ENCODE peak calls at places on chromosomes 4 and X, in seven cellular contexts. One of them, this sample, is unnamed.

GRCh38 chr4:140757220-140757607 is 1.0 kb upstream of the TBC1D9 start:
- DNase-seq in ovary: no peak
- DNase-seq in gastrocnemius medialis: no peak
- DNase-seq in heart left ventricle: no peak
- DNase-seq in esophagus squamous epithelium: no peak
- DNase-seq in thyroid gland: no peak
- DNase-seq in esophagus muscularis mucosa: no peak
- DNase-seq in this sample: no peak

GRCh38 chr4:176654565-176655216 is 138.0 kb downstream of the VEGFC start:
- DNase-seq in ovary: no peak
- DNase-seq in gastrocnemius medialis: no peak
- DNase-seq in heart left ventricle: no peak
- DNase-seq in esophagus squamous epithelium: no peak
- DNase-seq in thyroid gland: no peak
- DNase-seq in esophagus muscularis mucosa: no peak
- DNase-seq in this sample: no peak

GRCh38 chr4:119707336-119707735 is 78.7 kb upstream of the PDE5A start:
- DNase-seq in ovary: no peak
- DNase-seq in gastrocnemius medialis: no peak
- DNase-seq in heart left ventricle: no peak
- DNase-seq in esophagus squamous epithelium: no peak
- DNase-seq in thyroid gland: no peak
- DNase-seq in esophagus muscularis mucosa: no peak
- DNase-seq in this sample: no peak

GRCh38 chr4:119872344-119873031 is 194.2 kb downstream of the MAD2L1 start:
- DNase-seq in ovary: no peak
- DNase-seq in gastrocnemius medialis: no peak
- DNase-seq in heart left ventricle: no peak
- DNase-seq in esophagus squamous epithelium: no peak
- DNase-seq in thyroid gland: no peak
- DNase-seq in esophagus muscularis mucosa: no peak
- DNase-seq in this sample: no peak

GRCh38 chr4:184838249-184839074 is 12.7 kb upstream of the ACSL1 start:
- DNase-seq in ovary: no peak
- DNase-seq in gastrocnemius medialis: no peak
- DNase-seq in heart left ventricle: no peak
- DNase-seq in esophagus squamous epithelium: no peak
- DNase-seq in thyroid gland: no peak
- DNase-seq in esophagus muscularis mucosa: no peak
- DNase-seq in this sample: peak; percentile 57

GRCh38 chrX:24332868-24333267 is 19.0 kb upstream of the SUPT20HL2 start:
- DNase-seq in ovary: no peak
- DNase-seq in gastrocnemius medialis: no peak
- DNase-seq in heart left ventricle: no peak
- DNase-seq in esophagus squamous epithelium: no peak
- DNase-seq in thyroid gland: no peak
- DNase-seq in esophagus muscularis mucosa: no peak
- DNase-seq in this sample: no peak

GRCh38 chrX:154000051-154000450 is 19.7 kb downstream of the IRAK1 start:
- DNase-seq in ovary: no peak
- DNase-seq in gastrocnemius medialis: no peak
- DNase-seq in heart left ventricle: no peak
- DNase-seq in esophagus squamous epithelium: no peak
- DNase-seq in thyroid gland: no peak
- DNase-seq in esophagus muscularis mucosa: no peak
- DNase-seq in this sample: no peak

GRCh38 chrX:9587551-9588096 is 122.8 kb downstream of the TBL1X start:
- DNase-seq in ovary: no peak
- DNase-seq in gastrocnemius medialis: no peak
- DNase-seq in heart left ventricle: no peak
- DNase-seq in esophagus squamous epithelium: no peak
- DNase-seq in thyroid gland: no peak
- DNase-seq in esophagus muscularis mucosa: no peak
- DNase-seq in this sample: peak; percentile 36

GRCh38 chr4:174283507-174284180 is at the start of the genes CEP44 and FBXO8:
- DNase-seq in ovary: peak; percentile 59
- DNase-seq in gastrocnemius medialis: peak; percentile 34
- DNase-seq in heart left ventricle: peak; percentile 68
- DNase-seq in esophagus squamous epithelium: peak; percentile 23
- DNase-seq in thyroid gland: peak; percentile 68
- DNase-seq in esophagus muscularis mucosa: peak; percentile 94
- DNase-seq in this sample: peak; percentile 93

GRCh38 chrX:85052636-85053343 is 49.1 kb downstream of the APOOL start:
- DNase-seq in ovary: no peak
- DNase-seq in gastrocnemius medialis: no peak
- DNase-seq in heart left ventricle: no peak
- DNase-seq in esophagus squamous epithelium: no peak
- DNase-seq in thyroid gland: no peak
- DNase-seq in esophagus muscularis mucosa: no peak
- DNase-seq in this sample: no peak

GRCh38 chr4:70709551-70710080 is 12.1 kb upstream of the RUFY3 start:
- DNase-seq in ovary: no peak
- DNase-seq in gastrocnemius medialis: no peak
- DNase-seq in heart left ventricle: no peak
- DNase-seq in esophagus squamous epithelium: no peak
- DNase-seq in thyroid gland: no peak
- DNase-seq in esophagus muscularis mucosa: no peak
- DNase-seq in this sample: no peak

GRCh38 chrX:96621811-96622210 is 62.8 kb upstream of the DIAPH2 start:
- DNase-seq in ovary: no peak
- DNase-seq in gastrocnemius medialis: no peak
- DNase-seq in heart left ventricle: no peak
- DNase-seq in esophagus squamous epithelium: no peak
- DNase-seq in thyroid gland: no peak
- DNase-seq in esophagus muscularis mucosa: no peak
- DNase-seq in this sample: no peak

GRCh38 chrX:150324035-150324728 is 38.9 kb upstream of the MAMLD1 start:
- DNase-seq in ovary: no peak
- DNase-seq in gastrocnemius medialis: no peak
- DNase-seq in heart left ventricle: no peak
- DNase-seq in esophagus squamous epithelium: no peak
- DNase-seq in thyroid gland: no peak
- DNase-seq in esophagus muscularis mucosa: no peak
- DNase-seq in this sample: no peak

GRCh38 chr4:14084598-14084997 is 457.1 kb upstream of the BOD1L1 start:
- DNase-seq in ovary: no peak
- DNase-seq in gastrocnemius medialis: no peak
- DNase-seq in heart left ventricle: no peak
- DNase-seq in esophagus squamous epithelium: no peak
- DNase-seq in thyroid gland: no peak
- DNase-seq in esophagus muscularis mucosa: no peak
- DNase-seq in this sample: no peak

GRCh38 chr4:150160473-150160872 is 82.2 kb downstream of the DCLK2 start:
- DNase-seq in ovary: no peak
- DNase-seq in gastrocnemius medialis: no peak
- DNase-seq in heart left ventricle: no peak
- DNase-seq in esophagus squamous epithelium: no peak
- DNase-seq in thyroid gland: no peak
- DNase-seq in esophagus muscularis mucosa: peak; percentile 19
- DNase-seq in this sample: no peak

GRCh38 chr4:152033621-152034020 is 272.8 kb upstream of the GATB start:
- DNase-seq in ovary: no peak
- DNase-seq in gastrocnemius medialis: no peak
- DNase-seq in heart left ventricle: no peak
- DNase-seq in esophagus squamous epithelium: no peak
- DNase-seq in thyroid gland: no peak
- DNase-seq in esophagus muscularis mucosa: peak; percentile 85
- DNase-seq in this sample: no peak

GRCh38 chrX:100695302-100695701 is 36.6 kb downstream of the SYTL4 start:
- DNase-seq in ovary: no peak
- DNase-seq in gastrocnemius medialis: no peak
- DNase-seq in heart left ventricle: no peak
- DNase-seq in esophagus squamous epithelium: no peak
- DNase-seq in thyroid gland: no peak
- DNase-seq in esophagus muscularis mucosa: no peak
- DNase-seq in this sample: no peak

GRCh38 chrX:283115-283845 is 2.1 kb downstream of the PLCXD1 start:
- DNase-seq in ovary: peak; percentile 87
- DNase-seq in gastrocnemius medialis: peak; percentile 77
- DNase-seq in heart left ventricle: peak; percentile 90
- DNase-seq in esophagus squamous epithelium: no peak
- DNase-seq in thyroid gland: peak; percentile 92
- DNase-seq in esophagus muscularis mucosa: peak; percentile 99
- DNase-seq in this sample: peak; percentile 98
- TF ChIP-seq POLR2A in ovary: no peak
- TF ChIP-seq POLR2A in gastrocnemius medialis: no peak
- TF ChIP-seq POLR2A in heart left ventricle: no peak
- TF ChIP-seq POLR2A in esophagus squamous epithelium: no peak
- TF ChIP-seq POLR2A in thyroid gland: no peak
- TF ChIP-seq POLR2A in esophagus muscularis mucosa: no peak
- TF ChIP-seq POLR2A in this sample: no peak

DNA sequence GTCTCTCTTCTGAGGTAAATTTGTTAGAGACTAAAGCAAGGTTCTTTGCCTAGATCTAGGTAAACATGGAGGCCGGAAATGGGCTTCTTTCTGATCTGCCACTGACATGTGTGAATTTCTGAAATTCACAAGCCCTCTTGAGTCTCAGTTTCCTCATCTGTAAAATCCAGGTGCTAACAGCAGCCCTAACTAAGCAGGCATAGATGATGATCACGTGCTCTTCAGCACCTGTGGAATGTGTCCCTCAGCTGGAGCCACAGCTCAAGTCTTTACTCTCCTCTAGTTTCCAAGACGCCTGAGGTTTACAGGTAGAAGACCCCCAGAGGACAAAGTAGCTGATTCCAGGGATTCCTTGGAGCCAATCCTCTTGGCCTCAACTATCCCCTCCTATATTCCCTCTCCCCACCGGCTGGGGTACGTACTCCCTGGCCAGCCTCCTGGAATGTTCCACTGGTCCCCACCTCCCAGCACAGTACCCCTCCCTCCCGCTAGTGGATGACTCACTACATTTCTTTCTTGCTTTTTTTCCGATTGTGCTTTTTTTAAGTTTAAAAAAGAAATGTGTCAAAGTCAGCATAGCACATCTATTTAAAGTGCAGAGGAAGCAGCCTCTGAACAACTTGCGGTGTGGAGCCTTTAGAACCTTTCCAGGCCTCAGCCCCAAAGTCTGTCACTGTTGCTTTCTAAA is 98.5 kb downstream of the PHKA2 start:
- DNase-seq in ovary: peak; percentile 24
- DNase-seq in gastrocnemius medialis: no peak
- DNase-seq in heart left ventricle: no peak
- DNase-seq in esophagus squamous epithelium: no peak
- DNase-seq in thyroid gland: peak; percentile 26
- DNase-seq in esophagus muscularis mucosa: no peak
- DNase-seq in this sample: no peak
- H3K4me3 ChIP-seq in ovary: peak overlapping the region; percentile 34
- H3K4me3 ChIP-seq in gastrocnemius medialis: peak overlapping the region; percentile 49
- H3K4me3 ChIP-seq in heart left ventricle: peak overlapping the region; percentile 53
- H3K4me3 ChIP-seq in esophagus squamous epithelium: no peak overlapping the region
- H3K4me3 ChIP-seq in thyroid gland: no peak overlapping the region
- H3K4me3 ChIP-seq in esophagus muscularis mucosa: peak overlapping the region; percentile 46
- H3K4me3 ChIP-seq in this sample: no peak overlapping the region

GRCh38 chr4:48267574-48267973 is 2.1 kb downstream of the TEC start:
- DNase-seq in ovary: no peak
- DNase-seq in gastrocnemius medialis: no peak
- DNase-seq in heart left ventricle: no peak
- DNase-seq in esophagus squamous epithelium: no peak
- DNase-seq in thyroid gland: no peak
- DNase-seq in esophagus muscularis mucosa: no peak
- DNase-seq in this sample: no peak

GRCh38 chr4:48271048-48271452 is 1.4 kb upstream of the TEC start:
- DNase-seq in ovary: no peak
- DNase-seq in gastrocnemius medialis: no peak
- DNase-seq in heart left ventricle: no peak
- DNase-seq in esophagus squamous epithelium: no peak
- DNase-seq in thyroid gland: no peak
- DNase-seq in esophagus muscularis mucosa: no peak
- DNase-seq in this sample: no peak

GRCh38 chr4:48269861-48270515 is 350 bp upstream of the TEC start:
- DNase-seq in ovary: peak; percentile 79
- DNase-seq in gastrocnemius medialis: peak; percentile 90
- DNase-seq in heart left ventricle: peak; percentile 92
- DNase-seq in esophagus squamous epithelium: peak; percentile 86
- DNase-seq in thyroid gland: peak; percentile 97
- DNase-seq in esophagus muscularis mucosa: peak; percentile 97
- DNase-seq in this sample: peak; percentile 99

GRCh38 chr4:48270516-48270897 is 869 bp upstream of the TEC start:
- DNase-seq in ovary: no peak
- DNase-seq in gastrocnemius medialis: no peak
- DNase-seq in heart left ventricle: no peak
- DNase-seq in esophagus squamous epithelium: no peak
- DNase-seq in thyroid gland: no peak
- DNase-seq in esophagus muscularis mucosa: no peak
- DNase-seq in this sample: no peak

GRCh38 chr4:48268956-48269860 is at the start of gene TEC:
- DNase-seq in ovary: peak; percentile 20
- DNase-seq in gastrocnemius medialis: peak; percentile 32
- DNase-seq in heart left ventricle: peak; percentile 43
- DNase-seq in esophagus squamous epithelium: peak; percentile 10
- DNase-seq in thyroid gland: peak; percentile 69
- DNase-seq in esophagus muscularis mucosa: no peak
- DNase-seq in this sample: peak; percentile 91
- TF ChIP-seq POLR2A in ovary: no peak
- TF ChIP-seq POLR2A in gastrocnemius medialis: peak; percentile 65
- TF ChIP-seq POLR2A in heart left ventricle: no peak
- TF ChIP-seq POLR2A in esophagus squamous epithelium: peak; percentile 86
- TF ChIP-seq POLR2A in thyroid gland: no peak
- TF ChIP-seq POLR2A in esophagus muscularis mucosa: peak; percentile 15
- TF ChIP-seq POLR2A in this sample: no peak

GRCh38 chrX:41001327-41001726 is 83.9 kb upstream of the USP9X start:
- DNase-seq in ovary: no peak
- DNase-seq in gastrocnemius medialis: no peak
- DNase-seq in heart left ventricle: no peak
- DNase-seq in esophagus squamous epithelium: no peak
- DNase-seq in thyroid gland: no peak
- DNase-seq in esophagus muscularis mucosa: no peak
- DNase-seq in this sample: no peak

GRCh38 chrX:41002021-41002420 is 83.2 kb upstream of the USP9X start:
- DNase-seq in ovary: no peak
- DNase-seq in gastrocnemius medialis: no peak
- DNase-seq in heart left ventricle: no peak
- DNase-seq in esophagus squamous epithelium: no peak
- DNase-seq in thyroid gland: no peak
- DNase-seq in esophagus muscularis mucosa: no peak
- DNase-seq in this sample: peak; percentile 56

GRCh38 chrX:40998123-40998522 is 87.1 kb upstream of the USP9X start:
- DNase-seq in ovary: no peak
- DNase-seq in gastrocnemius medialis: no peak
- DNase-seq in heart left ventricle: no peak
- DNase-seq in esophagus squamous epithelium: no peak
- DNase-seq in thyroid gland: no peak
- DNase-seq in esophagus muscularis mucosa: no peak
- DNase-seq in this sample: peak; percentile 37

DNA sequence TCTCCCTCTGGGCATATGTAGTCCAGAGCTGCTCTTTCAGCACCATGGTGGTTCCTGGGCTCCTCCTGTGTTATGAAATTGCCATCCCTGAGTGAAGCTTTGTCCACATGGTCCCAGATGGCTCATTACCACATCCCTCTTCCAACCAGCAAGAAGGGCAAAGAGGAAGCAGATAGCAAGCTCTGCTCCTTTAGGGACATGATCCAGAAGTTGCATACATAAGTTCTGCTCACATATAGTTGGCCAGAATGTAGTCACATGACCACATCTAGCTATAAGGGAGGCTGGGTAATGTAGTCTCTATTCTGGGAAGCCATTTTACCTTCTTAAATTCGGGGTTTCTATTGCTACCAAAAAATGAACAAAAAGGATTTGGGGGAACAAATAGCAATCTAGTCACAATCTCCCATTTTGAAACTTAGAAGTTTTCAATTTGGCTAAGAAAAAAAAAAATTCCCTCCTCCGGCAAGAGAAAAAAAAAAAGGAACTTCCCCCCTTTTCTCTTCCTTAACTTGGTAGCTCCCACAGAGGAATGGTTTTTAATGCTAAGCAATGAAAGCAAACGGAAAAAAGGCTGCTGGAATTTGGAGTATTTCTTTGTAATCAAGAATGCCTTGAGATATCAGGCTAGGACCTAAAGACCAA is 88.2 kb upstream of the USP9X start:
- DNase-seq in ovary: no peak
- DNase-seq in gastrocnemius medialis: peak; percentile 2
- DNase-seq in heart left ventricle: no peak
- DNase-seq in esophagus squamous epithelium: no peak
- DNase-seq in thyroid gland: no peak
- DNase-seq in esophagus muscularis mucosa: no peak
- DNase-seq in this sample: peak; percentile 34
- H3K4me3 ChIP-seq in ovary: no peak overlapping the region
- H3K4me3 ChIP-seq in gastrocnemius medialis: no peak overlapping the region
- H3K4me3 ChIP-seq in heart left ventricle: peak overlapping the region; percentile 21
- H3K4me3 ChIP-seq in esophagus squamous epithelium: no peak overlapping the region
- H3K4me3 ChIP-seq in thyroid gland: no peak overlapping the region
- H3K4me3 ChIP-seq in esophagus muscularis mucosa: no peak overlapping the region
- H3K4me3 ChIP-seq in this sample: no peak overlapping the region